ENCODE peak calls at places on chromosomes 1 and 21, in ten cellular contexts. One of them, this sample, is unnamed. For H3K27me3, the result is how much of the 10 kb centered on the place peaks cover.

GRCh38 chr1:185244015-185244747 is 72.9 kb downstream of the IVNS1ABP start:
- DNase-seq in GM23338: no peak
- DNase-seq in adrenal gland: no peak
- DNase-seq in CD4-positive, alpha-beta T cell: peak
- DNase-seq in heart right ventricle: no peak
- DNase-seq in lower lobe of right lung: no peak
- DNase-seq in aorta: no peak
- DNase-seq in GM23248: peak
- DNase-seq in H1: no peak
- DNase-seq in effector memory CD4-positive, alpha-beta T cell: no peak
- DNase-seq in this sample: peak

GRCh38 chr1:1023700-1024099 is 3.8 kb downstream of the AGRN start:
- DNase-seq in GM23248: no peak
- DNase-seq in GM23338: peak
- DNase-seq in lower lobe of right lung: no peak
- DNase-seq in adrenal gland: no peak
- DNase-seq in H1: no peak
- DNase-seq in effector memory CD4-positive, alpha-beta T cell: no peak
- DNase-seq in heart right ventricle: no peak
- DNase-seq in CD4-positive, alpha-beta T cell: no peak
- DNase-seq in aorta: no peak
- DNase-seq in this sample: no peak

GRCh38 chr1:178417858-178418257 is 78.9 kb downstream of the CLEC20A start:
- DNase-seq in heart right ventricle: no peak
- DNase-seq in lower lobe of right lung: no peak
- DNase-seq in GM23248: peak
- DNase-seq in H1: no peak
- DNase-seq in CD4-positive, alpha-beta T cell: no peak
- DNase-seq in aorta: no peak
- DNase-seq in effector memory CD4-positive, alpha-beta T cell: no peak
- DNase-seq in adrenal gland: no peak
- DNase-seq in GM23338: no peak
- DNase-seq in this sample: peak

GRCh38 chr21:42299324-42300044 is 15.7 kb downstream of the TFF3 start:
- DNase-seq in aorta: no peak
- DNase-seq in effector memory CD4-positive, alpha-beta T cell: no peak
- DNase-seq in H1: no peak
- DNase-seq in adrenal gland: no peak
- DNase-seq in GM23248: no peak
- DNase-seq in CD4-positive, alpha-beta T cell: no peak
- DNase-seq in heart right ventricle: no peak
- DNase-seq in GM23338: no peak
- DNase-seq in lower lobe of right lung: peak
- DNase-seq in this sample: no peak

GRCh38 chr1:176998396-176998795 is 166.1 kb downstream of the ASTN1 start:
- DNase-seq in aorta: no peak
- DNase-seq in GM23248: no peak
- DNase-seq in H1: no peak
- DNase-seq in heart right ventricle: no peak
- DNase-seq in CD4-positive, alpha-beta T cell: no peak
- DNase-seq in effector memory CD4-positive, alpha-beta T cell: no peak
- DNase-seq in adrenal gland: no peak
- DNase-seq in GM23338: no peak
- DNase-seq in lower lobe of right lung: no peak
- DNase-seq in this sample: no peak

GRCh38 chr21:44510508-44511218 is 29.3 kb downstream of the KRTAP10-1 start:
- DNase-seq in adrenal gland: peak
- DNase-seq in lower lobe of right lung: peak
- DNase-seq in H1: peak
- DNase-seq in GM23338: peak
- DNase-seq in effector memory CD4-positive, alpha-beta T cell: peak
- DNase-seq in heart right ventricle: peak
- DNase-seq in GM23248: peak
- DNase-seq in aorta: peak
- DNase-seq in CD4-positive, alpha-beta T cell: peak
- DNase-seq in this sample: no peak

GRCh38 chr1:115666206-115666605 is 24.4 kb downstream of the VANGL1 start:
- DNase-seq in aorta: no peak
- DNase-seq in GM23248: no peak
- DNase-seq in H1: no peak
- DNase-seq in heart right ventricle: no peak
- DNase-seq in CD4-positive, alpha-beta T cell: no peak
- DNase-seq in lower lobe of right lung: no peak
- DNase-seq in GM23338: no peak
- DNase-seq in effector memory CD4-positive, alpha-beta T cell: no peak
- DNase-seq in adrenal gland: no peak
- DNase-seq in this sample: no peak

GRCh38 chr1:21673277-21673780 is 4.2 kb upstream of the RAP1GAP start:
- DNase-seq in aorta: peak
- DNase-seq in GM23338: no peak
- DNase-seq in CD4-positive, alpha-beta T cell: no peak
- DNase-seq in lower lobe of right lung: peak
- DNase-seq in GM23248: peak
- DNase-seq in H1: no peak
- DNase-seq in effector memory CD4-positive, alpha-beta T cell: no peak
- DNase-seq in heart right ventricle: peak
- DNase-seq in adrenal gland: peak
- DNase-seq in this sample: no peak

GRCh38 chr1:64513557-64513956 is 43.6 kb downstream of the CACHD1 start:
- DNase-seq in H1: no peak
- DNase-seq in CD4-positive, alpha-beta T cell: no peak
- DNase-seq in GM23248: no peak
- DNase-seq in adrenal gland: no peak
- DNase-seq in heart right ventricle: no peak
- DNase-seq in aorta: no peak
- DNase-seq in GM23338: no peak
- DNase-seq in effector memory CD4-positive, alpha-beta T cell: no peak
- DNase-seq in lower lobe of right lung: no peak
- DNase-seq in this sample: no peak

GRCh38 chr21:34501716-34502115 is 10.3 kb downstream of the KCNE1 start:
- DNase-seq in adrenal gland: no peak
- DNase-seq in effector memory CD4-positive, alpha-beta T cell: no peak
- DNase-seq in GM23338: no peak
- DNase-seq in heart right ventricle: no peak
- DNase-seq in H1: no peak
- DNase-seq in GM23248: no peak
- DNase-seq in aorta: no peak
- DNase-seq in CD4-positive, alpha-beta T cell: no peak
- DNase-seq in lower lobe of right lung: no peak
- DNase-seq in this sample: no peak

GRCh38 chr1:200526709-200527612 is 93.6 kb downstream of the KIF14 start:
- DNase-seq in H1: no peak
- DNase-seq in adrenal gland: no peak
- DNase-seq in CD4-positive, alpha-beta T cell: no peak
- DNase-seq in GM23338: no peak
- DNase-seq in aorta: peak
- DNase-seq in heart right ventricle: no peak
- DNase-seq in lower lobe of right lung: no peak
- DNase-seq in GM23248: peak
- DNase-seq in effector memory CD4-positive, alpha-beta T cell: no peak
- DNase-seq in this sample: no peak

GRCh38 chr1:27116210-27116609 is 38.7 kb downstream of the SLC9A1 start:
- DNase-seq in aorta: no peak
- DNase-seq in H1: no peak
- DNase-seq in GM23248: no peak
- DNase-seq in adrenal gland: peak
- DNase-seq in lower lobe of right lung: no peak
- DNase-seq in CD4-positive, alpha-beta T cell: no peak
- DNase-seq in heart right ventricle: peak
- DNase-seq in effector memory CD4-positive, alpha-beta T cell: no peak
- DNase-seq in GM23338: no peak
- DNase-seq in this sample: no peak

GRCh38 chr1:177355575-177355974 is 184.8 kb downstream of the BRINP2 start:
- DNase-seq in lower lobe of right lung: no peak
- DNase-seq in GM23248: peak
- DNase-seq in adrenal gland: peak
- DNase-seq in GM23338: peak
- DNase-seq in heart right ventricle: no peak
- DNase-seq in H1: no peak
- DNase-seq in CD4-positive, alpha-beta T cell: no peak
- DNase-seq in effector memory CD4-positive, alpha-beta T cell: no peak
- DNase-seq in aorta: no peak
- DNase-seq in this sample: peak

GRCh38 chr1:180252638-180253536 is 22.8 kb downstream of the LHX4 start:
- DNase-seq in H1: no peak
- DNase-seq in GM23248: peak
- DNase-seq in aorta: peak
- DNase-seq in heart right ventricle: peak
- DNase-seq in CD4-positive, alpha-beta T cell: peak
- DNase-seq in lower lobe of right lung: peak
- DNase-seq in effector memory CD4-positive, alpha-beta T cell: peak
- DNase-seq in GM23338: peak
- DNase-seq in adrenal gland: peak
- DNase-seq in this sample: peak

GRCh38 chr1:109201123-109201703 is 12.5 kb upstream of the SARS1 start:
- DNase-seq in adrenal gland: peak
- DNase-seq in aorta: no peak
- DNase-seq in CD4-positive, alpha-beta T cell: peak
- DNase-seq in GM23338: peak
- DNase-seq in heart right ventricle: no peak
- DNase-seq in effector memory CD4-positive, alpha-beta T cell: no peak
- DNase-seq in GM23248: peak
- DNase-seq in H1: no peak
- DNase-seq in lower lobe of right lung: peak
- DNase-seq in this sample: peak

GRCh38 chr1:44660176-44660575 is 14.1 kb downstream of the TMEM53 start:
- DNase-seq in heart right ventricle: peak
- DNase-seq in CD4-positive, alpha-beta T cell: no peak
- DNase-seq in aorta: no peak
- DNase-seq in H1: no peak
- DNase-seq in adrenal gland: peak
- DNase-seq in GM23248: no peak
- DNase-seq in lower lobe of right lung: peak
- DNase-seq in GM23338: no peak
- DNase-seq in effector memory CD4-positive, alpha-beta T cell: no peak
- DNase-seq in this sample: no peak

DNA sequence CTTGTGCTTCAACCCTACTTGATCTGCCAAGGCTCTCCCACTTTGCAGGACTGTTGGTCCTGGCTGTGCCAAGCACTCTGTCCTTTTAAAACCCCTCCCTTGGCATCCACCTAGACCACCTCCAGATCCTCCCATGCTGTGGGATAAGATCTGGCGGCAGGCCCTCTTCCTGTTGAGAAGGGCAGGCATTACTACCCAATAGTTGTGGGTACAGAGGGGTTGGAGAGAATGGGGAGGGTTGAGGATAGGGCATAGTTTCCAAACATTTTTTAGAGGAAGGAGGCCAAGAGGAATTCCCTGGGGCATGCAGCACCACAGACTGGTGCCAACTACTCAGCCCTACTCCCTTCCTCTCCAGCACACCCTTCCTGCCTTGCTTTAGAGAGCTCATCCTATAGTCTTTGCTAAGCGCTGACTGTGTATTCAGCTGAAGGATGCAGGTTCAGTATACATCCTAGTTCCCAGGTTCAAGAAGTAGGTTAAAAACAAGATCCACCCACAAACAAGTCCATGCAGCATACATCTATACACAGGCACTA is 70.7 kb downstream of the TRABD2B start:
- DNase-seq in effector memory CD4-positive, alpha-beta T cell: no peak
- DNase-seq in lower lobe of right lung: no peak
- DNase-seq in CD4-positive, alpha-beta T cell: no peak
- DNase-seq in GM23248: no peak
- DNase-seq in GM23338: no peak
- DNase-seq in heart right ventricle: no peak
- DNase-seq in adrenal gland: no peak
- DNase-seq in H1: no peak
- DNase-seq in aorta: no peak
- DNase-seq in this sample: no peak
- H3K27me3 ChIP-seq in effector memory CD4-positive, alpha-beta T cell: under half
- H3K27me3 ChIP-seq in lower lobe of right lung: under half
- H3K27me3 ChIP-seq in CD4-positive, alpha-beta T cell: under half
- H3K27me3 ChIP-seq in GM23248: under half
- H3K27me3 ChIP-seq in GM23338: under half
- H3K27me3 ChIP-seq in heart right ventricle: under half
- H3K27me3 ChIP-seq in adrenal gland: under half
- H3K27me3 ChIP-seq in H1: under half
- H3K27me3 ChIP-seq in aorta: under half
- H3K27me3 ChIP-seq in this sample: under half

GRCh38 chr1:159015440-159015909 is 5.8 kb downstream of the IFI16 start:
- DNase-seq in effector memory CD4-positive, alpha-beta T cell: peak
- DNase-seq in adrenal gland: peak
- DNase-seq in aorta: no peak
- DNase-seq in lower lobe of right lung: peak
- DNase-seq in heart right ventricle: no peak
- DNase-seq in GM23248: peak
- DNase-seq in H1: no peak
- DNase-seq in GM23338: no peak
- DNase-seq in CD4-positive, alpha-beta T cell: peak
- DNase-seq in this sample: peak
- H3K27ac ChIP-seq in effector memory CD4-positive, alpha-beta T cell: peak
- H3K27ac ChIP-seq in adrenal gland: no peak
- H3K27ac ChIP-seq in aorta: no peak
- H3K27ac ChIP-seq in lower lobe of right lung: peak
- H3K27ac ChIP-seq in heart right ventricle: peak
- H3K27ac ChIP-seq in GM23248: peak
- H3K27ac ChIP-seq in H1: no peak
- H3K27ac ChIP-seq in GM23338: no peak
- H3K27ac ChIP-seq in CD4-positive, alpha-beta T cell: peak
- H3K27ac ChIP-seq in this sample: peak

GRCh38 chr1:33683913-33684312 is 180.0 kb upstream of the HMGB4 start:
- DNase-seq in effector memory CD4-positive, alpha-beta T cell: no peak
- DNase-seq in GM23248: peak
- DNase-seq in heart right ventricle: peak
- DNase-seq in CD4-positive, alpha-beta T cell: no peak
- DNase-seq in GM23338: no peak
- DNase-seq in H1: no peak
- DNase-seq in adrenal gland: no peak
- DNase-seq in lower lobe of right lung: no peak
- DNase-seq in aorta: no peak
- DNase-seq in this sample: no peak
- H3K27me3 ChIP-seq in effector memory CD4-positive, alpha-beta T cell: under half
- H3K27me3 ChIP-seq in GM23248: under half
- H3K27me3 ChIP-seq in heart right ventricle: under half
- H3K27me3 ChIP-seq in CD4-positive, alpha-beta T cell: under half
- H3K27me3 ChIP-seq in GM23338: under half
- H3K27me3 ChIP-seq in H1: under half
- H3K27me3 ChIP-seq in adrenal gland: under half
- H3K27me3 ChIP-seq in lower lobe of right lung: under half
- H3K27me3 ChIP-seq in aorta: under half
- H3K27me3 ChIP-seq in this sample: under half

DNA sequence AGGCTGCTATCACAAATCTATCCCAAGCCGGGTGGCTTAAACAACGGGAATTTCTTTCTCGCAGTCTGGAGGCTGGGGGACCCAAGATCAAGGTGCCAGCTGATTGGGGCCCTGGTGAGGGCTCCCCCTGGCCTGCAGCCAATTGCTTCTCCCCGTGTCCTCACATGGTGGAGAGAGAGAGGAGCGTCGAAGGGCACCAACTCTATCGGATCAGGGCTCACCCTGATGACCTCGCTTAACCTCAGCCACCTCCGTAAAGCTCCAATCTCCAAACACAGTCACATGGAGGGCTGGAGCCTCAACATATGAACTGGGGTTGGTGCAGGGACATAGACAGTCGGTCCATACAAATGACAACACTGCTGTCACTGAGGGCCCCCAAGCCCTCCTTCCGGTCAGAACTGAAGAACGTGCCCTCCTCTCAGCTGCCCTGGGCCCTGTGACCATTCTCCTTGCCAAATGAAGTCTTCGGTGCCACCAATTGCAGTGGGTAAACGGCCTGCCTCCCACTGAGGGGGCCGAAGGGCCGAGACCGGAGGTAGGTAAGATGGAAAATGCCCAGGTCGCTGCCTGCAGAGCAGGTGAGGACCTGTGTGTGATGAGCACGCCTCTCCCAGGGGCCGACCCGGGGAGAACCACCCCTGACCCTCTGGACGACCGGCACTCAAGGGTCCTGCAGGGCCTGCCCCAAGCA is 211.0 kb downstream of the TOMM20 start:
- DNase-seq in GM23248: no peak
- DNase-seq in aorta: peak
- DNase-seq in effector memory CD4-positive, alpha-beta T cell: no peak
- DNase-seq in heart right ventricle: no peak
- DNase-seq in lower lobe of right lung: no peak
- DNase-seq in adrenal gland: peak
- DNase-seq in H1: no peak
- DNase-seq in CD4-positive, alpha-beta T cell: no peak
- DNase-seq in GM23338: no peak
- DNase-seq in this sample: no peak
- H3K27ac ChIP-seq in GM23248: no peak
- H3K27ac ChIP-seq in aorta: peak
- H3K27ac ChIP-seq in effector memory CD4-positive, alpha-beta T cell: no peak
- H3K27ac ChIP-seq in heart right ventricle: peak
- H3K27ac ChIP-seq in lower lobe of right lung: peak
- H3K27ac ChIP-seq in adrenal gland: no peak
- H3K27ac ChIP-seq in H1: no peak
- H3K27ac ChIP-seq in CD4-positive, alpha-beta T cell: no peak
- H3K27ac ChIP-seq in GM23338: no peak
- H3K27ac ChIP-seq in this sample: no peak

This sample was measured in AG04450.